ENCODE peak calls at places on chromosome 13, in eight cellular contexts. F, S, B, K, Q, L, R and J are unnamed samples.

GRCh38 chr13:76715621-76716020 is 170.6 kb downstream of the KCTD12 start:
- DNase-seq in L (no peak), B (no peak), R (no peak), S (no peak), Q (no peak), K (no peak), F (no peak), J (no peak)

GRCh38 chr13:80361883-80362327 is 21.0 kb upstream of the SPRY2 start:
- DNase-seq in K (peak; percentile 6), B (no peak), R (no peak), Q (peak; percentile 17), S (no peak), L (no peak), F (no peak), J (no peak)

GRCh38 chr13:24511019-24511823 is 1.4 kb downstream of the PARP4 start:
- DNase-seq in L (no peak), R (peak; percentile 91), Q (peak; percentile 68), B (peak; percentile 53), K (peak; percentile 86), S (no peak), F (peak; percentile 26), J (no peak)

GRCh38 chr13:101289764-101290163 is 126.5 kb downstream of the NALCN start:
- DNase-seq in L (no peak), R (peak; percentile 75), K (peak; percentile 86), B (no peak), Q (peak; percentile 11), S (no peak), F (no peak), J (no peak)

GRCh38 chr13:99528547-99528946 is 27.3 kb downstream of the TM9SF2 start:
- DNase-seq in F (no peak), L (no peak), R (no peak), S (no peak), K (no peak), Q (peak; percentile 19), B (no peak), J (no peak)

GRCh38 chr13:76161143-76161542 is 525.0 kb downstream of the LMO7 start:
- DNase-seq in F (no peak), K (no peak), B (no peak), R (peak; percentile 17), Q (no peak), S (no peak), L (no peak), J (no peak)

GRCh38 chr13:29583073-29583785 is 12.3 kb downstream of the SLC7A1 start:
- DNase-seq in B (no peak), R (peak; percentile 76), L (no peak), K (peak; percentile 49), F (no peak), Q (peak; percentile 4), S (no peak), J (no peak)

GRCh38 chr13:76329004-76329403 is 557.2 kb downstream of the KCTD12 start:
- DNase-seq in K (no peak), S (no peak), F (no peak), Q (no peak), L (no peak), R (no peak), B (no peak), J (no peak)

GRCh38 chr13:27792393-27793218 is at the start of gene GSX1:
- DNase-seq in S (no peak), F (no peak), B (peak; percentile 72), Q (peak; percentile 45), K (peak; percentile 51), L (no peak), R (peak; percentile 63), J (peak; percentile 86)

GRCh38 chr13:80012281-80012680 is 328.6 kb downstream of the SPRY2 start:
- DNase-seq in K (no peak), L (no peak), F (no peak), B (no peak), R (no peak), S (no peak), Q (no peak), J (no peak)

DNA sequence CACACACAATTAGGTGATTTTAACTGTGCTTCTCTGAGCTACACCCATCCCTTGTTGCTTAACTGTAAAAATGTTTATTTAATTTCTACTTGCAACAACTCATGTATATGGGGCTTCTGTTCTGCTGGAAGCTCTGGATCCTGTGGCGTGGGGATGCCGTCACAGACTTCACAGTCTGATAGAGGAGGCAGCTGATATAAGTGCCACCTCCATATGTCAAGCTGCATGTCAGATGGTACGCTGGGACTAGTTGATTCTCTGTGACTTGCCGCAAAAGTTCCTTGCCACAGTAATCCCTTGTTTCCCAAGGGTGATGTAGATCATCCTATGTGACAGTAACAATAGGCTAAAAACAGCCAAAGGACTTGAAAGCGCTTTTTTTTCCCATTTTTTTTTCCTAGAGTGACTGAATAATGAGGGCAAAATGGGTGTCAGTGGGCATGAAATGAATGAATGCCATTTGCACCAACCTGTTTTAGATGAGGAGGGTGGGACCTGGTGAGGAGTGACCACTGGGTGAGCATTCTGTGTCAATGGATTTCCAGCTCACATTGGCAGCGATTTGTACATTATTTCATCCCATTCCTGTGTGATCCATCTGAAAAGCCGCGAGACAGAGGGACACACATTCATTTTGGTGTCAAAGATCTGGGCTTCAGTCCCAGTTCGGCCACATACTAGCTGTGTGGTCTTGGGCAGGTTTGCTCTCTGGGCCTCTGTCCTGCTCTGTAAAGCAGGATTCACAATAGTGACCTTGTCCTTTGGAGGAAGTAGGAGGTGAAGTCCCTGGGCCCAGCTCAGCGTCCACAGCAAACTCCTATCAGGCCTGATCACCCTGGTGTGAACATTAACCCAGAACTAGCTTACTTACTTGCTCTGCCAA is 88.8 kb upstream of the RNF113B start:
- DNase-seq in B (peak; percentile 65), Q (no peak), K (no peak), F (peak; percentile 31), R (peak; percentile 64), L (no peak), S (no peak), J (no peak)
- TF ChIP-seq CTCF in B (no peak), Q (no peak), K (no peak), F (no peak), R (no peak), L (no peak), S (no peak), J (no peak)

GRCh38 chr13:46496086-46496485 is 56.9 kb upstream of the LRCH1 start:
- DNase-seq in K (no peak), R (no peak), F (no peak), L (no peak), B (no peak), S (no peak), Q (no peak), J (no peak)
- H3K4me3 ChIP-seq in K (no peak overlapping the region), R (no peak overlapping the region), F (no peak overlapping the region), L (no peak overlapping the region), B (no peak overlapping the region), S (peak overlapping the region; percentile 17), Q (no peak overlapping the region), J (no peak overlapping the region)

GRCh38 chr13:50646070-50646469 is 197.4 kb downstream of the DLEU7 start:
- DNase-seq in F (no peak), L (no peak), B (no peak), R (no peak), Q (no peak), K (peak; percentile 22), S (no peak), J (no peak)

GRCh38 chr13:50645092-50645491 is 198.4 kb downstream of the DLEU7 start:
- DNase-seq in R (no peak), Q (no peak), B (no peak), S (no peak), K (peak; percentile 86), F (no peak), L (no peak), J (no peak)

GRCh38 chr13:50643055-50643454 is 200.4 kb downstream of the DLEU7 start:
- DNase-seq in F (no peak), K (no peak), Q (no peak), L (no peak), R (no peak), S (no peak), B (no peak), J (no peak)

DNA sequence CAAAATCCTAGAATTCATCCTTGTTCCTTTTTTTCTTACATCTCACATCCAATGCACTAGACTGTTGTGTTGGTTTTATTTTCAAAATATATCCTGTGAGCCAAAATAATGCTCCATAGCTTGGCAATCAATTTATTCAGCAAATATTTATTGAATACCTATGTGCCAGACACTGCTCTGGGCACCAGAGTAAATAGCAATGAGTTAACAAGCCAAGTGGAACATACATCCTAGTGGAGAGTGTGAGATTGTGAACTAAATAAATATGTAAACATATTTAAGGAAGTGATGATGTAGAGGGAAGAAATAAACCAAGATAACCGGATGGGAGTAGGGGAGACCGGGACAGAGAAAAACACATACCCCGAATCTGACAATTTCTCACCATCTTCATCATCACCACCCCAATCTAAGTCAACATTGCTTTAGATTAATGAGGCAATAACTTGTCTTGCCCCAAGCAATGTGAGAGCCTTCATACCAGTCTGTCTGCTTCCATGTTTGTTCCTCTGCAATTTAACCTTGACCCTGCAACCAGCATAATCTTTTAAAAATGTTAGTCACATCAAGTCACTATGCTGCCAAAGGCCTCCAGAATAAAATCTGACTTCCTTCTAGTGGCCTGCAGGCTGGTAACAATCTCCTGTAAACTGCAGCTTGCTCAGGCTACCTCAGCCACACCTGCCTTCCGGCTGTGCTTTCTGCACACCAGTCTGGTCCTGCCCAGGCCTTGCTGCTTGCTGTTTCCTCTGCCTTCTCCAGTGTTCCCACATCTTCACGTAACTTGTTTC is 199.2 kb downstream of the DLEU7 start:
- DNase-seq in Q (no peak), K (no peak), S (no peak), B (no peak), L (no peak), R (no peak), F (no peak), J (no peak)
- TF ChIP-seq CTCF in Q (no peak), K (no peak), S (peak; percentile 25), B (no peak), L (no peak), R (no peak), F (no peak), J (no peak)

GRCh38 chr13:44142911-44143665 is 230.5 kb upstream of the SERP2 start:
- DNase-seq in K (peak; percentile 80), S (no peak), L (no peak), B (no peak), F (no peak), Q (peak; percentile 66), R (peak; percentile 49), J (no peak)
- H3K4me3 ChIP-seq in K (peak overlapping the region; percentile 59), S (peak overlapping the region; percentile 67), L (peak overlapping the region; percentile 56), B (peak overlapping the region; percentile 49), F (peak overlapping the region; percentile 55), Q (peak overlapping the region; percentile 63), R (no peak overlapping the region), J (peak overlapping the region; percentile 53)

DNA sequence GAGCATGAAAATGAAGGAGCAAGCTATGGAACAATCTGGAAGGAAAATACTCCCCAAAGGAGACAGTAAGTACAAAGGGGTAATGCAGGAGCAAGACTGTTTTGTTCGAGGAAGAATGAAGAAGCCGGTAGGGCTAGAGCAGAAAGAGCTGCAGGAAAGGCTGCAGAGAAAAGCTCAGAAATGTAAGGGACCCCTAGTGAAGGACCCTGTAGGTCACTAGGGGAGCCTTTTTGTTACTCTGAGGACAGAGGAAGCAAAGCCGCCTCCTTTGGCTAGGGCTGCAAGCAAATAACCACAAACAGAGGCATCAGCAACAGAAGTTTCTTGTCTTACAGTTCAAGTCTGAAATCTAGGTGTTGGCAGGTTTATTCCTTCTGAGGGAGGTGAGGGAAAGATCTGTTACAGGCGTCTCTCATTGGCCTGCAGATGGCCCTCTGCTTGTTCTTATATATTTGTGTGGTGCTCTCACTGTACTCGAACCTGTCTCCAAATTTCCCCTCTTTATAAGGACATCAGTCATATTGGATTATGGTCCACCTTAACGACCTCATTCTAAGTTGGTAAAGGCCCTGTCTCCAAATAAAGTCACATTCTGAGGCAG is 362.3 kb downstream of the COG6 start:
- DNase-seq in K (no peak), Q (no peak), B (no peak), S (no peak), L (no peak), F (no peak), R (no peak), J (no peak)
- TF ChIP-seq CTCF in K (no peak), Q (no peak), B (no peak), S (no peak), L (no peak), F (no peak), R (no peak), J (no peak)

GRCh38 chr13:26474286-26474685 is 83.2 kb upstream of the WASF3 start:
- DNase-seq in S (no peak), L (no peak), R (no peak), Q (no peak), B (no peak), F (no peak), K (no peak), J (no peak)
- H3K4me3 ChIP-seq in S (no peak overlapping the region), L (no peak overlapping the region), R (no peak overlapping the region), Q (no peak overlapping the region), B (no peak overlapping the region), F (no peak overlapping the region), K (no peak overlapping the region), J (no peak overlapping the region)